ENCODE peak calls at places on chromosomes 1 and 21, in eight cellular contexts. N is dorsolateral prefrontal cortex, F is nucleus accumbens, D is EL, G is lower leg skin, P is T-helper 17 cell, W is prostate gland, O is transverse colon. L is an unnamed sample.

GRCh38 chr1:8345621-8346415 is 27.9 kb downstream of the SLC45A1 start:
- DNase-seq in D (no peak), F (no peak), W (no peak), P (no peak), G (no peak), O (no peak), N (no peak), L (no peak)

GRCh38 chr1:219302697-219303096 is 129.0 kb downstream of the LYPLAL1 start:
- DNase-seq in P (no peak), G (no peak), W (no peak), N (no peak), F (no peak), O (no peak), D (peak; percentile 76), L (no peak)

GRCh38 chr1:23357112-23357908 is 12.3 kb downstream of the ZNF436 start:
- DNase-seq in W (no peak), P (no peak), N (no peak), G (no peak), D (no peak), F (no peak), O (no peak), L (no peak)

GRCh38 chr1:1164701-1165451 is 8.8 kb upstream of the TTLL10 start:
- DNase-seq in D (no peak), O (peak; percentile 67), N (no peak), P (no peak), F (no peak), W (peak; percentile 61), G (no peak), L (no peak)

GRCh38 chr1:238677567-238677966 is 708.8 kb upstream of the CHRM3 start:
- DNase-seq in O (no peak), N (no peak), W (no peak), G (no peak), P (no peak), F (no peak), D (peak; percentile 65), L (no peak)

GRCh38 chr1:172914517-172915144 is 136.1 kb downstream of the TNFSF18 start:
- DNase-seq in P (no peak), W (no peak), D (peak; percentile 66), N (no peak), G (no peak), O (no peak), F (no peak), L (no peak)

GRCh38 chr1:61287734-61288133 is 205.4 kb downstream of the NFIA start:
- DNase-seq in D (peak; percentile 57), G (no peak), W (no peak), O (no peak), P (no peak), N (no peak), F (no peak), L (no peak)

GRCh38 chr1:171212607-171213347 is 27.7 kb downstream of the FMO2 start:
- DNase-seq in O (no peak), F (no peak), P (no peak), W (no peak), N (no peak), G (no peak), D (no peak), L (no peak)

GRCh38 chr1:234532511-234532922 is 53.5 kb upstream of the TARBP1 start:
- DNase-seq in O (peak; percentile 46), W (peak; percentile 85), P (no peak), G (peak; percentile 78), N (no peak), D (no peak), F (no peak), L (no peak)

GRCh38 chr1:96520542-96520941 is 201.0 kb upstream of the PTBP2 start:
- DNase-seq in N (no peak), D (no peak), G (peak; percentile 44), O (no peak), F (no peak), W (no peak), P (no peak), L (no peak)

GRCh38 chr21:38151021-38151645 is 105.7 kb upstream of the KCNJ15 start:
- DNase-seq in N (no peak), F (no peak), W (no peak), D (no peak), G (no peak), P (no peak), O (no peak), L (no peak)

GRCh38 chr1:155038602-155039307 is 5.1 kb downstream of the DCST1 start:
- DNase-seq in O (peak; percentile 79), D (peak; percentile 38), G (peak; percentile 76), N (no peak), F (no peak), W (peak; percentile 81), P (no peak), L (no peak)

GRCh38 chr1:15159166-15159555 is 5.6 kb downstream of the TMEM51 start:
- DNase-seq in O (no peak), D (no peak), G (no peak), P (no peak), W (no peak), N (no peak), F (no peak), L (no peak)

GRCh38 chr1:161285113-161285512 is 24.7 kb downstream of the MPZ start:
- DNase-seq in O (no peak), G (no peak), P (no peak), F (no peak), W (no peak), D (no peak), N (no peak), L (no peak)

GRCh38 chr1:29122662-29122986 is 1.1 kb downstream of the TMEM200B start:
- DNase-seq in D (peak; percentile 87), O (peak; percentile 55), N (peak; percentile 56), F (no peak), G (peak; percentile 43), P (no peak), W (no peak), L (no peak)

GRCh38 chr1:81874461-81874860 is 73.7 kb downstream of the ADGRL2 start:
- DNase-seq in W (no peak), O (no peak), F (no peak), P (no peak), N (no peak), D (no peak), G (no peak), L (no peak)

GRCh38 chr1:204266504-204267034 is 52.8 kb upstream of the GOLT1A start:
- DNase-seq in W (no peak), O (peak; percentile 64), G (no peak), N (no peak), F (no peak), P (no peak), D (no peak), L (no peak)

GRCh38 chr1:58786184-58786926 is 2.5 kb upstream of the JUN start:
- DNase-seq in F (no peak), W (no peak), D (peak; percentile 32), O (no peak), P (no peak), N (no peak), G (peak; percentile 25), L (no peak)

GRCh38 chr1:112882271-112882744 is 73.7 kb downstream of the SLC16A1 start:
- DNase-seq in W (no peak), F (no peak), G (no peak), D (no peak), O (no peak), N (peak; percentile 56), P (no peak), L (no peak)

GRCh38 chr21:30194701-30195299 is 21.1 kb downstream of the CLDN8 start:
- DNase-seq in O (no peak), P (no peak), W (no peak), F (no peak), D (no peak), G (no peak), N (no peak), L (no peak)

GRCh38 chr1:186183970-186184628 is 191.0 kb downstream of the TPR start:
- DNase-seq in D (peak; percentile 60), G (no peak), W (no peak), P (no peak), O (no peak), F (no peak), N (no peak), L (no peak)

GRCh38 chr1:205456383-205456867 is 580 bp upstream of the BLACAT1 start:
- DNase-seq in O (no peak), F (no peak), D (no peak), W (no peak), G (no peak), P (no peak), N (no peak), L (no peak)

GRCh38 chr1:245197121-245197520 is 42.3 kb downstream of the KIF26B start:
- DNase-seq in W (no peak), F (no peak), P (no peak), G (no peak), N (no peak), D (no peak), O (no peak), L (no peak)

GRCh38 chr1:162631546-162632233 is 574 bp upstream of the DDR2 start:
- DNase-seq in W (no peak), O (no peak), D (peak; percentile 82), N (no peak), G (no peak), P (no peak), F (no peak), L (no peak)